ENCODE peak calls at places on chromosomes 4 and X, in four cellular contexts. One of them, this sample, is unnamed.

GRCh38 chrX:43655961-43656494 is at the start of gene MAOA:
- DNase-seq in WTC11: peak; percentile 46
- DNase-seq in activated naive CD8-positive, alpha-beta T cell treated with anti-CD3 and anti-CD28 coated beads, Interleukin-2, amount 50 U/mL, for 24 hours: peak; percentile 14
- DNase-seq in effector memory CD8-positive, alpha-beta T cell: peak; percentile 8
- DNase-seq in this sample: peak; percentile 12

GRCh38 chrX:68831405-68832100 is 2.7 kb downstream of the EFNB1 start:
- DNase-seq in WTC11: no peak
- DNase-seq in activated naive CD8-positive, alpha-beta T cell treated with anti-CD3 and anti-CD28 coated beads, Interleukin-2, amount 50 U/mL, for 24 hours: no peak
- DNase-seq in effector memory CD8-positive, alpha-beta T cell: no peak
- DNase-seq in this sample: no peak

GRCh38 chrX:52979993-52980392 is 21.7 kb upstream of the FAM156A start:
- DNase-seq in WTC11: no peak
- DNase-seq in activated naive CD8-positive, alpha-beta T cell treated with anti-CD3 and anti-CD28 coated beads, Interleukin-2, amount 50 U/mL, for 24 hours: no peak
- DNase-seq in effector memory CD8-positive, alpha-beta T cell: no peak
- DNase-seq in this sample: no peak

GRCh38 chrX:113399501-113400192 is 559.0 kb upstream of the AMOT start:
- DNase-seq in WTC11: no peak
- DNase-seq in activated naive CD8-positive, alpha-beta T cell treated with anti-CD3 and anti-CD28 coated beads, Interleukin-2, amount 50 U/mL, for 24 hours: no peak
- DNase-seq in effector memory CD8-positive, alpha-beta T cell: no peak
- DNase-seq in this sample: no peak

GRCh38 chrX:26851981-26852380 is 611.2 kb downstream of the PPP4R3C start:
- DNase-seq in WTC11: no peak
- DNase-seq in activated naive CD8-positive, alpha-beta T cell treated with anti-CD3 and anti-CD28 coated beads, Interleukin-2, amount 50 U/mL, for 24 hours: no peak
- DNase-seq in effector memory CD8-positive, alpha-beta T cell: no peak
- DNase-seq in this sample: no peak

GRCh38 chr4:26632916-26633315 is 49.0 kb downstream of the TBC1D19 start:
- DNase-seq in WTC11: no peak
- DNase-seq in activated naive CD8-positive, alpha-beta T cell treated with anti-CD3 and anti-CD28 coated beads, Interleukin-2, amount 50 U/mL, for 24 hours: no peak
- DNase-seq in effector memory CD8-positive, alpha-beta T cell: no peak
- DNase-seq in this sample: no peak

GRCh38 chr4:118797558-118798142 is 38.3 kb downstream of the SEC24D start:
- DNase-seq in WTC11: no peak
- DNase-seq in activated naive CD8-positive, alpha-beta T cell treated with anti-CD3 and anti-CD28 coated beads, Interleukin-2, amount 50 U/mL, for 24 hours: no peak
- DNase-seq in effector memory CD8-positive, alpha-beta T cell: no peak
- DNase-seq in this sample: no peak

GRCh38 chr4:34636623-34637022 is 1607.7 kb downstream of the ARAP2 start:
- DNase-seq in WTC11: no peak
- DNase-seq in activated naive CD8-positive, alpha-beta T cell treated with anti-CD3 and anti-CD28 coated beads, Interleukin-2, amount 50 U/mL, for 24 hours: no peak
- DNase-seq in effector memory CD8-positive, alpha-beta T cell: no peak
- DNase-seq in this sample: no peak

GRCh38 chr4:92101609-92102231 is 202.0 kb upstream of the GRID2 start:
- DNase-seq in WTC11: no peak
- DNase-seq in activated naive CD8-positive, alpha-beta T cell treated with anti-CD3 and anti-CD28 coated beads, Interleukin-2, amount 50 U/mL, for 24 hours: no peak
- DNase-seq in effector memory CD8-positive, alpha-beta T cell: no peak
- DNase-seq in this sample: no peak

GRCh38 chrX:24099394-24099793 is 44.6 kb downstream of the EIF2S3 start:
- DNase-seq in WTC11: no peak
- DNase-seq in activated naive CD8-positive, alpha-beta T cell treated with anti-CD3 and anti-CD28 coated beads, Interleukin-2, amount 50 U/mL, for 24 hours: no peak
- DNase-seq in effector memory CD8-positive, alpha-beta T cell: no peak
- DNase-seq in this sample: no peak

GRCh38 chr4:113212613-113213012 is 163.2 kb downstream of the ANK2 start:
- DNase-seq in WTC11: no peak
- DNase-seq in activated naive CD8-positive, alpha-beta T cell treated with anti-CD3 and anti-CD28 coated beads, Interleukin-2, amount 50 U/mL, for 24 hours: no peak
- DNase-seq in effector memory CD8-positive, alpha-beta T cell: no peak
- DNase-seq in this sample: no peak

GRCh38 chr4:152278172-152278504 is 257.8 kb downstream of the FBXW7 start:
- DNase-seq in WTC11: no peak
- DNase-seq in activated naive CD8-positive, alpha-beta T cell treated with anti-CD3 and anti-CD28 coated beads, Interleukin-2, amount 50 U/mL, for 24 hours: no peak
- DNase-seq in effector memory CD8-positive, alpha-beta T cell: no peak
- DNase-seq in this sample: no peak

GRCh38 chrX:21972721-21973120 is 32.2 kb downstream of the SMS start:
- DNase-seq in WTC11: no peak
- DNase-seq in activated naive CD8-positive, alpha-beta T cell treated with anti-CD3 and anti-CD28 coated beads, Interleukin-2, amount 50 U/mL, for 24 hours: peak; percentile 16
- DNase-seq in effector memory CD8-positive, alpha-beta T cell: peak; percentile 14
- DNase-seq in this sample: no peak

GRCh38 chr4:164197556-164197955 is 556.4 kb upstream of the SMIM31 start:
- DNase-seq in WTC11: no peak
- DNase-seq in activated naive CD8-positive, alpha-beta T cell treated with anti-CD3 and anti-CD28 coated beads, Interleukin-2, amount 50 U/mL, for 24 hours: no peak
- DNase-seq in effector memory CD8-positive, alpha-beta T cell: no peak
- DNase-seq in this sample: no peak

GRCh38 chrX:19678941-19679340 is 163.6 kb upstream of the MAP3K15 start:
- DNase-seq in WTC11: no peak
- DNase-seq in activated naive CD8-positive, alpha-beta T cell treated with anti-CD3 and anti-CD28 coated beads, Interleukin-2, amount 50 U/mL, for 24 hours: no peak
- DNase-seq in effector memory CD8-positive, alpha-beta T cell: peak; percentile 5
- DNase-seq in this sample: no peak

GRCh38 chr4:111215755-111216154 is 592.9 kb upstream of the PITX2 start:
- DNase-seq in WTC11: no peak
- DNase-seq in activated naive CD8-positive, alpha-beta T cell treated with anti-CD3 and anti-CD28 coated beads, Interleukin-2, amount 50 U/mL, for 24 hours: no peak
- DNase-seq in effector memory CD8-positive, alpha-beta T cell: no peak
- DNase-seq in this sample: no peak

GRCh38 chrX:3939967-3940610 is 226.6 kb upstream of the PRKX start:
- DNase-seq in WTC11: no peak
- DNase-seq in activated naive CD8-positive, alpha-beta T cell treated with anti-CD3 and anti-CD28 coated beads, Interleukin-2, amount 50 U/mL, for 24 hours: no peak
- DNase-seq in effector memory CD8-positive, alpha-beta T cell: no peak
- DNase-seq in this sample: no peak

GRCh38 chr4:13264126-13264525 is 220.0 kb downstream of the RAB28 start:
- DNase-seq in WTC11: no peak
- DNase-seq in activated naive CD8-positive, alpha-beta T cell treated with anti-CD3 and anti-CD28 coated beads, Interleukin-2, amount 50 U/mL, for 24 hours: no peak
- DNase-seq in effector memory CD8-positive, alpha-beta T cell: no peak
- DNase-seq in this sample: no peak

GRCh38 chr4:54227261-54228063 is 1.6 kb upstream of the PDGFRA start:
- DNase-seq in WTC11: peak; percentile 48
- DNase-seq in activated naive CD8-positive, alpha-beta T cell treated with anti-CD3 and anti-CD28 coated beads, Interleukin-2, amount 50 U/mL, for 24 hours: peak; percentile 4
- DNase-seq in effector memory CD8-positive, alpha-beta T cell: no peak
- DNase-seq in this sample: peak; percentile 47

GRCh38 chrX:106912864-106913263 is 7.3 kb upstream of the CLDN2 start:
- DNase-seq in WTC11: no peak
- DNase-seq in activated naive CD8-positive, alpha-beta T cell treated with anti-CD3 and anti-CD28 coated beads, Interleukin-2, amount 50 U/mL, for 24 hours: no peak
- DNase-seq in effector memory CD8-positive, alpha-beta T cell: no peak
- DNase-seq in this sample: no peak

GRCh38 chr4:2083826-2084160 is 24.7 kb downstream of the NAT8L start:
- DNase-seq in WTC11: no peak
- DNase-seq in activated naive CD8-positive, alpha-beta T cell treated with anti-CD3 and anti-CD28 coated beads, Interleukin-2, amount 50 U/mL, for 24 hours: no peak
- DNase-seq in effector memory CD8-positive, alpha-beta T cell: no peak
- DNase-seq in this sample: no peak

GRCh38 chr4:24519649-24520048 is 64.7 kb downstream of the DHX15 start:
- DNase-seq in WTC11: no peak
- DNase-seq in activated naive CD8-positive, alpha-beta T cell treated with anti-CD3 and anti-CD28 coated beads, Interleukin-2, amount 50 U/mL, for 24 hours: no peak
- DNase-seq in effector memory CD8-positive, alpha-beta T cell: no peak
- DNase-seq in this sample: no peak

GRCh38 chrX:24761306-24761705 is 67.6 kb downstream of the POLA1 start:
- DNase-seq in WTC11: no peak
- DNase-seq in activated naive CD8-positive, alpha-beta T cell treated with anti-CD3 and anti-CD28 coated beads, Interleukin-2, amount 50 U/mL, for 24 hours: no peak
- DNase-seq in effector memory CD8-positive, alpha-beta T cell: no peak
- DNase-seq in this sample: no peak

GRCh38 chr4:24400537-24400936 is 183.8 kb downstream of the DHX15 start:
- DNase-seq in WTC11: no peak
- DNase-seq in activated naive CD8-positive, alpha-beta T cell treated with anti-CD3 and anti-CD28 coated beads, Interleukin-2, amount 50 U/mL, for 24 hours: no peak
- DNase-seq in effector memory CD8-positive, alpha-beta T cell: no peak
- DNase-seq in this sample: no peak

GRCh38 chr4:4819213-4819606 is 40.3 kb upstream of the MSX1 start:
- DNase-seq in WTC11: no peak
- DNase-seq in activated naive CD8-positive, alpha-beta T cell treated with anti-CD3 and anti-CD28 coated beads, Interleukin-2, amount 50 U/mL, for 24 hours: no peak
- DNase-seq in effector memory CD8-positive, alpha-beta T cell: no peak
- DNase-seq in this sample: no peak

GRCh38 chr4:655735-656151 is 18.3 kb downstream of the ATP5ME start:
- DNase-seq in WTC11: no peak
- DNase-seq in activated naive CD8-positive, alpha-beta T cell treated with anti-CD3 and anti-CD28 coated beads, Interleukin-2, amount 50 U/mL, for 24 hours: no peak
- DNase-seq in effector memory CD8-positive, alpha-beta T cell: no peak
- DNase-seq in this sample: no peak

GRCh38 chrX:153411255-153411987 is at the start of gene ZFP92:
- DNase-seq in WTC11: no peak
- DNase-seq in activated naive CD8-positive, alpha-beta T cell treated with anti-CD3 and anti-CD28 coated beads, Interleukin-2, amount 50 U/mL, for 24 hours: peak; percentile 50
- DNase-seq in effector memory CD8-positive, alpha-beta T cell: peak; percentile 29
- DNase-seq in this sample: no peak

GRCh38 chr4:98293089-98293887 is 32.1 kb downstream of the RAP1GDS1 start:
- DNase-seq in WTC11: no peak
- DNase-seq in activated naive CD8-positive, alpha-beta T cell treated with anti-CD3 and anti-CD28 coated beads, Interleukin-2, amount 50 U/mL, for 24 hours: no peak
- DNase-seq in effector memory CD8-positive, alpha-beta T cell: no peak
- DNase-seq in this sample: no peak

GRCh38 chrX:137567474-137568232 is 1.7 kb downstream of the ZIC3 start:
- DNase-seq in WTC11: no peak
- DNase-seq in activated naive CD8-positive, alpha-beta T cell treated with anti-CD3 and anti-CD28 coated beads, Interleukin-2, amount 50 U/mL, for 24 hours: no peak
- DNase-seq in effector memory CD8-positive, alpha-beta T cell: no peak
- DNase-seq in this sample: no peak

GRCh38 chr4:26839534-26839951 is 21.1 kb upstream of the STIM2 start:
- DNase-seq in WTC11: no peak
- DNase-seq in activated naive CD8-positive, alpha-beta T cell treated with anti-CD3 and anti-CD28 coated beads, Interleukin-2, amount 50 U/mL, for 24 hours: no peak
- DNase-seq in effector memory CD8-positive, alpha-beta T cell: no peak
- DNase-seq in this sample: no peak

GRCh38 chrX:68876731-68877130 is 47.9 kb downstream of the EFNB1 start:
- DNase-seq in WTC11: no peak
- DNase-seq in activated naive CD8-positive, alpha-beta T cell treated with anti-CD3 and anti-CD28 coated beads, Interleukin-2, amount 50 U/mL, for 24 hours: no peak
- DNase-seq in effector memory CD8-positive, alpha-beta T cell: no peak
- DNase-seq in this sample: no peak

GRCh38 chrX:152074163-152074562 is 64.2 kb downstream of the MAGEA10 start:
- DNase-seq in WTC11: no peak
- DNase-seq in activated naive CD8-positive, alpha-beta T cell treated with anti-CD3 and anti-CD28 coated beads, Interleukin-2, amount 50 U/mL, for 24 hours: no peak
- DNase-seq in effector memory CD8-positive, alpha-beta T cell: no peak
- DNase-seq in this sample: no peak

GRCh38 chr4:19402666-19403065 is 849.0 kb upstream of the SLIT2 start:
- DNase-seq in WTC11: no peak
- DNase-seq in activated naive CD8-positive, alpha-beta T cell treated with anti-CD3 and anti-CD28 coated beads, Interleukin-2, amount 50 U/mL, for 24 hours: no peak
- DNase-seq in effector memory CD8-positive, alpha-beta T cell: no peak
- DNase-seq in this sample: no peak

GRCh38 chrX:110168585-110168984 is 149.3 kb downstream of the AMMECR1 start:
- DNase-seq in WTC11: no peak
- DNase-seq in activated naive CD8-positive, alpha-beta T cell treated with anti-CD3 and anti-CD28 coated beads, Interleukin-2, amount 50 U/mL, for 24 hours: no peak
- DNase-seq in effector memory CD8-positive, alpha-beta T cell: no peak
- DNase-seq in this sample: no peak

GRCh38 chr4:109199585-109199984 is 102.9 kb downstream of the COL25A1 start:
- DNase-seq in WTC11: no peak
- DNase-seq in activated naive CD8-positive, alpha-beta T cell treated with anti-CD3 and anti-CD28 coated beads, Interleukin-2, amount 50 U/mL, for 24 hours: no peak
- DNase-seq in effector memory CD8-positive, alpha-beta T cell: no peak
- DNase-seq in this sample: no peak

GRCh38 chr4:47031011-47031678 is at the start of gene GABRB1:
- DNase-seq in WTC11: peak; percentile 73
- DNase-seq in activated naive CD8-positive, alpha-beta T cell treated with anti-CD3 and anti-CD28 coated beads, Interleukin-2, amount 50 U/mL, for 24 hours: peak; percentile 13
- DNase-seq in effector memory CD8-positive, alpha-beta T cell: no peak
- DNase-seq in this sample: peak; percentile 63